ENCODE peak calls at places on chromosomes 5 and 9, in ten cellular contexts. One of them, this sample, is unnamed.

GRCh38 chr9:2567922-2568321 is 53.7 kb upstream of the VLDLR start:
- DNase-seq in OCI-LY7: no peak
- DNase-seq in upper lobe of left lung: no peak
- DNase-seq in mammary epithelial cell: peak; percentile 9
- DNase-seq in gastrocnemius medialis: no peak
- DNase-seq in esophagus muscularis mucosa: no peak
- DNase-seq in pancreas: no peak
- DNase-seq in tibial artery: no peak
- DNase-seq in GM23248: peak; percentile 47
- DNase-seq in right cardiac atrium: no peak
- DNase-seq in this sample: no peak

GRCh38 chr5:16140417-16140816 is 39.2 kb downstream of the MARCHF11 start:
- DNase-seq in OCI-LY7: no peak
- DNase-seq in upper lobe of left lung: no peak
- DNase-seq in mammary epithelial cell: no peak
- DNase-seq in gastrocnemius medialis: no peak
- DNase-seq in esophagus muscularis mucosa: no peak
- DNase-seq in pancreas: no peak
- DNase-seq in tibial artery: no peak
- DNase-seq in GM23248: no peak
- DNase-seq in right cardiac atrium: no peak
- DNase-seq in this sample: no peak

GRCh38 chr5:93807860-93808259 is 66.5 kb upstream of the POU5F2 start:
- DNase-seq in OCI-LY7: no peak
- DNase-seq in upper lobe of left lung: no peak
- DNase-seq in mammary epithelial cell: no peak
- DNase-seq in gastrocnemius medialis: no peak
- DNase-seq in esophagus muscularis mucosa: no peak
- DNase-seq in pancreas: no peak
- DNase-seq in tibial artery: no peak
- DNase-seq in GM23248: no peak
- DNase-seq in right cardiac atrium: no peak
- DNase-seq in this sample: no peak

GRCh38 chr9:89610391-89610925 is 5.6 kb downstream of the GADD45G start:
- DNase-seq in OCI-LY7: no peak
- DNase-seq in upper lobe of left lung: no peak
- DNase-seq in mammary epithelial cell: no peak
- DNase-seq in gastrocnemius medialis: no peak
- DNase-seq in esophagus muscularis mucosa: no peak
- DNase-seq in pancreas: no peak
- DNase-seq in tibial artery: no peak
- DNase-seq in GM23248: no peak
- DNase-seq in right cardiac atrium: no peak
- DNase-seq in this sample: no peak

GRCh38 chr5:27242258-27242626 is 203.9 kb upstream of the CDH9 start:
- DNase-seq in OCI-LY7: no peak
- DNase-seq in upper lobe of left lung: no peak
- DNase-seq in mammary epithelial cell: no peak
- DNase-seq in gastrocnemius medialis: no peak
- DNase-seq in esophagus muscularis mucosa: no peak
- DNase-seq in pancreas: no peak
- DNase-seq in tibial artery: no peak
- DNase-seq in GM23248: peak; percentile 40
- DNase-seq in right cardiac atrium: no peak
- DNase-seq in this sample: no peak

GRCh38 chr5:133393776-133394476 is 218.4 kb downstream of the FSTL4 start:
- DNase-seq in OCI-LY7: no peak
- DNase-seq in upper lobe of left lung: no peak
- DNase-seq in mammary epithelial cell: no peak
- DNase-seq in gastrocnemius medialis: no peak
- DNase-seq in esophagus muscularis mucosa: no peak
- DNase-seq in pancreas: no peak
- DNase-seq in tibial artery: peak; percentile 23
- DNase-seq in GM23248: no peak
- DNase-seq in right cardiac atrium: no peak
- DNase-seq in this sample: peak; percentile 19

GRCh38 chr9:21854594-21854993 is 52.2 kb downstream of the MTAP start:
- DNase-seq in OCI-LY7: no peak
- DNase-seq in upper lobe of left lung: peak; percentile 77
- DNase-seq in mammary epithelial cell: peak; percentile 92
- DNase-seq in gastrocnemius medialis: no peak
- DNase-seq in esophagus muscularis mucosa: no peak
- DNase-seq in pancreas: peak; percentile 72
- DNase-seq in tibial artery: no peak
- DNase-seq in GM23248: peak; percentile 64
- DNase-seq in right cardiac atrium: no peak
- DNase-seq in this sample: no peak

GRCh38 chr9:75885652-75886051 is 4.8 kb upstream of the PCSK5 start:
- DNase-seq in OCI-LY7: no peak
- DNase-seq in upper lobe of left lung: no peak
- DNase-seq in mammary epithelial cell: no peak
- DNase-seq in gastrocnemius medialis: no peak
- DNase-seq in esophagus muscularis mucosa: no peak
- DNase-seq in pancreas: no peak
- DNase-seq in tibial artery: no peak
- DNase-seq in GM23248: peak; percentile 56
- DNase-seq in right cardiac atrium: no peak
- DNase-seq in this sample: no peak

GRCh38 chr5:142512680-142513042 is 173.2 kb downstream of the FGF1 start:
- DNase-seq in OCI-LY7: no peak
- DNase-seq in upper lobe of left lung: peak; percentile 28
- DNase-seq in mammary epithelial cell: peak; percentile 31
- DNase-seq in gastrocnemius medialis: no peak
- DNase-seq in esophagus muscularis mucosa: no peak
- DNase-seq in pancreas: no peak
- DNase-seq in tibial artery: no peak
- DNase-seq in GM23248: peak; percentile 12
- DNase-seq in right cardiac atrium: no peak
- DNase-seq in this sample: no peak

GRCh38 chr9:109456811-109457210 is 41.3 kb downstream of the PTPN3 start:
- DNase-seq in OCI-LY7: no peak
- DNase-seq in upper lobe of left lung: no peak
- DNase-seq in mammary epithelial cell: no peak
- DNase-seq in gastrocnemius medialis: no peak
- DNase-seq in esophagus muscularis mucosa: no peak
- DNase-seq in pancreas: no peak
- DNase-seq in tibial artery: no peak
- DNase-seq in GM23248: no peak
- DNase-seq in right cardiac atrium: no peak
- DNase-seq in this sample: no peak

GRCh38 chr9:101443358-101443757 is 7.8 kb upstream of the ALDOB start:
- DNase-seq in OCI-LY7: no peak
- DNase-seq in upper lobe of left lung: no peak
- DNase-seq in mammary epithelial cell: no peak
- DNase-seq in gastrocnemius medialis: no peak
- DNase-seq in esophagus muscularis mucosa: no peak
- DNase-seq in pancreas: peak; percentile 94
- DNase-seq in tibial artery: no peak
- DNase-seq in GM23248: no peak
- DNase-seq in right cardiac atrium: peak; percentile 59
- DNase-seq in this sample: no peak

GRCh38 chr9:2140600-2141223 is 125.6 kb downstream of the SMARCA2 start:
- DNase-seq in OCI-LY7: no peak
- DNase-seq in upper lobe of left lung: no peak
- DNase-seq in mammary epithelial cell: no peak
- DNase-seq in gastrocnemius medialis: no peak
- DNase-seq in esophagus muscularis mucosa: no peak
- DNase-seq in pancreas: no peak
- DNase-seq in tibial artery: no peak
- DNase-seq in GM23248: no peak
- DNase-seq in right cardiac atrium: no peak
- DNase-seq in this sample: no peak

GRCh38 chr5:12354686-12355085 is 450.4 kb upstream of the CTNND2 start:
- DNase-seq in OCI-LY7: no peak
- DNase-seq in upper lobe of left lung: no peak
- DNase-seq in mammary epithelial cell: no peak
- DNase-seq in gastrocnemius medialis: no peak
- DNase-seq in esophagus muscularis mucosa: no peak
- DNase-seq in pancreas: no peak
- DNase-seq in tibial artery: no peak
- DNase-seq in GM23248: no peak
- DNase-seq in right cardiac atrium: no peak
- DNase-seq in this sample: no peak

GRCh38 chr9:95150903-95151302 is 166.6 kb downstream of the FANCC start:
- DNase-seq in OCI-LY7: no peak
- DNase-seq in upper lobe of left lung: peak; percentile 89
- DNase-seq in mammary epithelial cell: no peak
- DNase-seq in gastrocnemius medialis: no peak
- DNase-seq in esophagus muscularis mucosa: no peak
- DNase-seq in pancreas: no peak
- DNase-seq in tibial artery: no peak
- DNase-seq in GM23248: no peak
- DNase-seq in right cardiac atrium: no peak
- DNase-seq in this sample: no peak

GRCh38 chr9:134647359-134648115 is 5.9 kb downstream of the COL5A1 start:
- DNase-seq in OCI-LY7: no peak
- DNase-seq in upper lobe of left lung: no peak
- DNase-seq in mammary epithelial cell: no peak
- DNase-seq in gastrocnemius medialis: no peak
- DNase-seq in esophagus muscularis mucosa: no peak
- DNase-seq in pancreas: no peak
- DNase-seq in tibial artery: no peak
- DNase-seq in GM23248: no peak
- DNase-seq in right cardiac atrium: no peak
- DNase-seq in this sample: no peak

GRCh38 chr9:112502177-112502946 is 15.7 kb downstream of the KIAA1958 start:
- DNase-seq in OCI-LY7: no peak
- DNase-seq in upper lobe of left lung: no peak
- DNase-seq in mammary epithelial cell: no peak
- DNase-seq in gastrocnemius medialis: no peak
- DNase-seq in esophagus muscularis mucosa: no peak
- DNase-seq in pancreas: no peak
- DNase-seq in tibial artery: no peak
- DNase-seq in GM23248: no peak
- DNase-seq in right cardiac atrium: no peak
- DNase-seq in this sample: no peak

GRCh38 chr9:109001275-109001676 is 12.0 kb downstream of the CTNNAL1 start:
- DNase-seq in OCI-LY7: no peak
- DNase-seq in upper lobe of left lung: no peak
- DNase-seq in mammary epithelial cell: peak; percentile 91
- DNase-seq in gastrocnemius medialis: no peak
- DNase-seq in esophagus muscularis mucosa: no peak
- DNase-seq in pancreas: no peak
- DNase-seq in tibial artery: no peak
- DNase-seq in GM23248: peak; percentile 92
- DNase-seq in right cardiac atrium: no peak
- DNase-seq in this sample: no peak

GRCh38 chr9:16651445-16651964 is 219.0 kb downstream of the BNC2 start:
- DNase-seq in OCI-LY7: no peak
- DNase-seq in upper lobe of left lung: no peak
- DNase-seq in mammary epithelial cell: no peak
- DNase-seq in gastrocnemius medialis: no peak
- DNase-seq in esophagus muscularis mucosa: no peak
- DNase-seq in pancreas: no peak
- DNase-seq in tibial artery: no peak
- DNase-seq in GM23248: no peak
- DNase-seq in right cardiac atrium: no peak
- DNase-seq in this sample: no peak
- H3K27ac ChIP-seq in OCI-LY7: no peak overlapping the region
- H3K27ac ChIP-seq in upper lobe of left lung: no peak overlapping the region
- H3K27ac ChIP-seq in mammary epithelial cell: no peak overlapping the region
- H3K27ac ChIP-seq in gastrocnemius medialis: no peak overlapping the region
- H3K27ac ChIP-seq in esophagus muscularis mucosa: no peak overlapping the region
- H3K27ac ChIP-seq in pancreas: no peak overlapping the region
- H3K27ac ChIP-seq in tibial artery: no peak overlapping the region
- H3K27ac ChIP-seq in GM23248: no peak overlapping the region
- H3K27ac ChIP-seq in right cardiac atrium: no peak overlapping the region
- H3K27ac ChIP-seq in this sample: no peak overlapping the region

GRCh38 chr5:122311400-122311887 is 593 bp upstream of the SNCAIP start:
- DNase-seq in OCI-LY7: no peak
- DNase-seq in upper lobe of left lung: no peak
- DNase-seq in mammary epithelial cell: no peak
- DNase-seq in gastrocnemius medialis: no peak
- DNase-seq in esophagus muscularis mucosa: no peak
- DNase-seq in pancreas: no peak
- DNase-seq in tibial artery: no peak
- DNase-seq in GM23248: peak; percentile 23
- DNase-seq in right cardiac atrium: peak; percentile 18
- DNase-seq in this sample: peak; percentile 63
- H3K4me3 ChIP-seq in OCI-LY7: no peak overlapping the region
- H3K4me3 ChIP-seq in upper lobe of left lung: no peak overlapping the region
- H3K4me3 ChIP-seq in mammary epithelial cell: peak overlapping the region; percentile 33
- H3K4me3 ChIP-seq in gastrocnemius medialis: peak overlapping the region; percentile 41
- H3K4me3 ChIP-seq in esophagus muscularis mucosa: peak overlapping the region; percentile 65
- H3K4me3 ChIP-seq in pancreas: no peak overlapping the region
- H3K4me3 ChIP-seq in tibial artery: peak overlapping the region; percentile 82
- H3K4me3 ChIP-seq in GM23248: peak overlapping the region; percentile 71
- H3K4me3 ChIP-seq in right cardiac atrium: peak overlapping the region; percentile 97
- H3K4me3 ChIP-seq in this sample: peak overlapping the region; percentile 79

DNA sequence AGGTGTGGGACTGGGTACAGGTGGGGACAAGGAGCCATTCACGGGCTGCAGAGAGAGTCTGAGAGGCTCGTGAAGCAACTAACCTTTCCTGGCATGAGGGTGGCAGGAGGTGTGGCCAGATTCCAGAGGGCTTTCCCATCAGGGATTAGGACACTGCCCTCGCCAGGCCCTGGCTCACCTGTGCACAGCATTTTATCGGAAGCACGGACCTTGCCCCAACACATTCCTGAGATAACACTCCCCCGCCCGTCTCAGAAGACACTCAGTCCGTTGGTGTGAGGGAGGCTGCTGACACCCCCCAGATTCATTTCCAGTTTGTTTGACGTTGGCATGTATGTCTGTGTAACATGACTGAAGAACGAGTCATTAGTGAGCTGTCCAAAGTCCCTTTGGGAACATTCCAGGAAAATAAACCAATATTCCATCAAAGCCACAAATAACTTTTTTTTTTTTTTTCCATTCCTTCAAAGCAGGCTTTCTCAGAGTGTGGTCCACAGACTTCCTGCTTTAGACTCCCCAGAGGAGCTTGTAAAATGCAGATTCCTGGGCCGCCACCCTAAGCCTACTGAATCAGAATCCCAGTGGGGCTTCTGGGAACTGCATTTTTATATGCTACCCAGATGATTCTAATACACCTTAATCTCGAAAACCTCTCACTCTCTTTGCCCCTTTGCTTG is 23.4 kb downstream of the WWC1 start:
- DNase-seq in OCI-LY7: no peak
- DNase-seq in upper lobe of left lung: peak; percentile 88
- DNase-seq in mammary epithelial cell: peak; percentile 93
- DNase-seq in gastrocnemius medialis: no peak
- DNase-seq in esophagus muscularis mucosa: no peak
- DNase-seq in pancreas: peak; percentile 91
- DNase-seq in tibial artery: no peak
- DNase-seq in GM23248: peak; percentile 94
- DNase-seq in right cardiac atrium: no peak
- DNase-seq in this sample: no peak
- H3K4me1 ChIP-seq in OCI-LY7: no peaks in the 10 kb centered on the region
- H3K4me1 ChIP-seq in upper lobe of left lung: peaks cover 12% of the 10 kb centered on the region
- H3K4me1 ChIP-seq in mammary epithelial cell: peaks cover 36% of the 10 kb centered on the region
- H3K4me1 ChIP-seq in gastrocnemius medialis: no peaks in the 10 kb centered on the region
- H3K4me1 ChIP-seq in esophagus muscularis mucosa: peaks cover 4% of the 10 kb centered on the region
- H3K4me1 ChIP-seq in pancreas: peaks cover 41% of the 10 kb centered on the region
- H3K4me1 ChIP-seq in tibial artery: no peaks in the 10 kb centered on the region
- H3K4me1 ChIP-seq in GM23248: peaks cover 32% of the 10 kb centered on the region
- H3K4me1 ChIP-seq in right cardiac atrium: peaks cover 2% of the 10 kb centered on the region
- H3K4me1 ChIP-seq in this sample: no peaks in the 10 kb centered on the region

DNA sequence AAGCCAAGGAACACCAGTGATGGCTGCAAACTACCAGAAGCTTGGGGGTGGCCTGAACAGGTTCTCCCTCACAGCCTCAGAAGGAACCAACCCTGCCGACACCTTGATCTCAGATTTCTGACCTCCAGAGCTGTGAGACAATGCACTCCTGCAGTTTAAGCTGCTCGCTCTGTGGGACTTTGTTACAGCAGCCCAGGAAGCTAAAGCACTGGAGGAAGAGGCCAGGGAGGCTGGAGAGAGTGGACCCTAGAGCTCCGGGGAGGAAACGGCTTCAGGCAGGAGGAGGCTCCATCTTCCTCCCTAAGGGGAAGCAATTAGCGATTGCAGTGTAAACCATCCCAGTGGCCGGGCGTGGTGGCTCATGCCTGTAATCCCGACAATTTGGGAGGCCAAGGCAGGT is 25.1 kb downstream of the BARX1 start:
- DNase-seq in OCI-LY7: no peak
- DNase-seq in upper lobe of left lung: no peak
- DNase-seq in mammary epithelial cell: no peak
- DNase-seq in gastrocnemius medialis: no peak
- DNase-seq in esophagus muscularis mucosa: no peak
- DNase-seq in pancreas: no peak
- DNase-seq in tibial artery: no peak
- DNase-seq in GM23248: no peak
- DNase-seq in right cardiac atrium: no peak
- DNase-seq in this sample: no peak
- H3K27ac ChIP-seq in OCI-LY7: no peak overlapping the region
- H3K27ac ChIP-seq in upper lobe of left lung: no peak overlapping the region
- H3K27ac ChIP-seq in mammary epithelial cell: no peak overlapping the region
- H3K27ac ChIP-seq in gastrocnemius medialis: no peak overlapping the region
- H3K27ac ChIP-seq in esophagus muscularis mucosa: no peak overlapping the region
- H3K27ac ChIP-seq in pancreas: no peak overlapping the region
- H3K27ac ChIP-seq in tibial artery: no peak overlapping the region
- H3K27ac ChIP-seq in GM23248: no peak overlapping the region
- H3K27ac ChIP-seq in right cardiac atrium: no peak overlapping the region
- H3K27ac ChIP-seq in this sample: no peak overlapping the region

This sample was measured in ascending aorta.